ENCODE peak calls at places on chromosomes 13 and 19, in seven cellular contexts. L is stimulated activated CD8-positive, alpha-beta memory T cell treated with anti-CD3 and anti-CD28 coated beads, Interleukin-7, amount 100 ng/mL, for 4 hours; C is suprapubic skin; Y is fibroblast of the conjunctiva; O is IMR-90; W is EH; N is SIG-M5. K is an unnamed sample.

GRCh38 chr13:59680429-59681024 is 483.2 kb downstream of the DIAPH3 start:
- DNase-seq in L (no peak), C (no peak), Y (peak), O (peak), W (peak), N (no peak), K (no peak)

GRCh38 chr13:99322297-99323103 is 15.3 kb upstream of the GPR183 start:
- DNase-seq in L (no peak), C (no peak), Y (peak), O (peak), W (peak), N (peak), K (peak)

GRCh38 chr13:26989261-26990007 is 182.2 kb downstream of the USP12 start:
- DNase-seq in L (no peak), C (peak), Y (no peak), O (no peak), W (no peak), N (no peak), K (no peak)

GRCh38 chr13:43229506-43229905 is 206.1 kb downstream of the DNAJC15 start:
- DNase-seq in L (no peak), C (no peak), Y (peak), O (peak), W (peak), N (no peak), K (no peak)

GRCh38 chr13:32314968-32315254 is 252 bp downstream of the ZAR1L start:
- DNase-seq in L (peak), C (no peak), Y (no peak), O (peak), W (peak), N (peak), K (peak)

GRCh38 chr13:38662362-38662761 is 24.5 kb upstream of the FREM2 start:
- DNase-seq in L (no peak), C (no peak), Y (peak), O (peak), W (no peak), N (no peak), K (no peak)

GRCh38 chr13:50358221-50358620 is 343.0 kb downstream of the KCNRG start:
- DNase-seq in L (no peak), C (no peak), Y (no peak), O (no peak), W (no peak), N (no peak), K (no peak)

GRCh38 chr13:26927511-26927910 is 166.9 kb upstream of the GPR12 start:
- DNase-seq in L (no peak), C (no peak), Y (no peak), O (no peak), W (no peak), N (no peak), K (no peak)

GRCh38 chr13:113337556-113337955 is 26.4 kb downstream of the GRTP1 start:
- DNase-seq in L (no peak), C (no peak), Y (no peak), O (no peak), W (no peak), N (no peak), K (no peak)

GRCh38 chr19:13396256-13397080 is 109.8 kb downstream of the CACNA1A start:
- DNase-seq in L (no peak), C (no peak), Y (peak), O (peak), W (peak), N (no peak), K (no peak)

GRCh38 chr13:44989071-44989889 is at the start of the genes GPALPP1 and NUFIP1:
- DNase-seq in L (peak), C (peak), Y (peak), O (peak), W (peak), N (peak), K (peak)

GRCh38 chr13:51451467-51452390 is 1.1 kb downstream of the INTS6 start:
- DNase-seq in L (peak), C (peak), Y (peak), O (peak), W (peak), N (peak), K (no peak)

GRCh38 chr13:30819136-30819875 is 84.0 kb downstream of the ALOX5AP start:
- DNase-seq in L (no peak), C (no peak), Y (no peak), O (no peak), W (no peak), N (no peak), K (no peak)

GRCh38 chr19:34452671-34453253 is 24.6 kb downstream of the UBA2 start:
- DNase-seq in L (no peak), C (no peak), Y (no peak), O (peak), W (peak), N (no peak), K (no peak)

GRCh38 chr13:69010789-69011188 is 1096.8 kb upstream of the ATXN8OS start:
- DNase-seq in L (no peak), C (no peak), Y (no peak), O (no peak), W (no peak), N (no peak), K (no peak)

GRCh38 chr19:18292810-18293641 is 11.6 kb upstream of the JUND start:
- DNase-seq in L (no peak), C (peak), Y (peak), O (peak), W (peak), N (no peak), K (no peak)

GRCh38 chr13:28373803-28374202 is 121.1 kb downstream of the FLT1 start:
- DNase-seq in L (no peak), C (no peak), Y (no peak), O (no peak), W (no peak), N (peak), K (no peak)

GRCh38 chr13:24038405-24038804 is 122.1 kb upstream of the SPATA13 start:
- DNase-seq in L (no peak), C (no peak), Y (no peak), O (peak), W (peak), N (no peak), K (no peak)

GRCh38 chr19:33459691-33460090 is 61.9 kb downstream of the PEPD start:
- DNase-seq in L (no peak), C (peak), Y (no peak), O (no peak), W (no peak), N (no peak), K (no peak)

K was measured in GM12891.